ENCODE peak calls at places on chromosomes 5 and 9, in nine cellular contexts. L is A549, A is mesothelial cell of epicardium, X is BE2C, C is astrocyte of the spinal cord, R is AG09309, E is type B pancreatic cell, N is tibial nerve, D is spleen. K is an unnamed sample.

GRCh38 chr5:141039517-141039916 is 11.7 kb upstream of the PCDHB1 start:
- DNase-seq in L (peak; percentile 35), A (peak; percentile 85), X (peak; percentile 89), C (no peak), R (no peak), E (no peak), N (no peak), D (no peak), K (no peak)

GRCh38 chr9:134922066-134922931 is 4.6 kb upstream of the FCN1 start:
- DNase-seq in L (no peak), A (no peak), X (no peak), C (peak; percentile 1), R (no peak), E (peak; percentile 22), N (no peak), D (peak; percentile 86), K (no peak)

GRCh38 chr5:132250547-132250946 is 6.9 kb upstream of the PDLIM4 start:
- DNase-seq in L (no peak), A (no peak), X (no peak), C (no peak), R (no peak), E (no peak), N (no peak), D (peak; percentile 5), K (peak; percentile 54)

GRCh38 chr9:99019523-99020331 is 76.0 kb downstream of the COL15A1 start:
- DNase-seq in L (peak; percentile 62), A (no peak), X (no peak), C (peak; percentile 96), R (peak; percentile 95), E (no peak), N (no peak), D (no peak), K (no peak)

GRCh38 chr5:168669668-168670378 is 90.7 kb upstream of the PANK3 start:
- DNase-seq in L (no peak), A (no peak), X (no peak), C (no peak), R (no peak), E (no peak), N (no peak), D (peak; percentile 49), K (no peak)

GRCh38 chr5:108619815-108620214 is 127.9 kb upstream of the FER start:
- DNase-seq in L (no peak), A (no peak), X (no peak), C (no peak), R (no peak), E (no peak), N (no peak), D (no peak), K (no peak)

GRCh38 chr5:180817847-180818246 is 15.2 kb upstream of the MGAT1 start:
- DNase-seq in L (no peak), A (no peak), X (no peak), C (no peak), R (no peak), E (no peak), N (no peak), D (no peak), K (no peak)

GRCh38 chr5:39138892-39139291 is 64.7 kb upstream of the RICTOR start:
- DNase-seq in L (peak; percentile 88), A (no peak), X (no peak), C (peak; percentile 67), R (peak; percentile 59), E (no peak), N (no peak), D (no peak), K (no peak)

GRCh38 chr5:131064669-131065371 is 100.2 kb downstream of the HINT1 start:
- DNase-seq in L (no peak), A (no peak), X (no peak), C (no peak), R (no peak), E (no peak), N (no peak), D (no peak), K (no peak)

GRCh38 chr5:75034137-75034739 is 18.1 kb downstream of the GCNT4 start:
- DNase-seq in L (no peak), A (no peak), X (no peak), C (no peak), R (no peak), E (no peak), N (no peak), D (peak; percentile 72), K (no peak)

GRCh38 chr9:91089405-91090131 is 272.1 kb downstream of the AUH start:
- DNase-seq in L (peak; percentile 59), A (no peak), X (no peak), C (peak; percentile 66), R (peak; percentile 47), E (no peak), N (no peak), D (no peak), K (peak; percentile 25)

GRCh38 chr9:19788152-19788551 is 685 bp downstream of the SLC24A2 start:
- DNase-seq in L (no peak), A (no peak), X (no peak), C (no peak), R (no peak), E (no peak), N (no peak), D (no peak), K (peak; percentile 86)

GRCh38 chr9:93205045-93205768 is 21.3 kb downstream of the WNK2 start:
- DNase-seq in L (no peak), A (no peak), X (peak; percentile 62), C (no peak), R (no peak), E (no peak), N (no peak), D (peak; percentile 76), K (peak; percentile 67)

GRCh38 chr9:87665516-87665915 is 60.4 kb upstream of the CTSL start:
- DNase-seq in L (no peak), A (no peak), X (no peak), C (no peak), R (no peak), E (no peak), N (no peak), D (no peak), K (no peak)

GRCh38 chr9:112711050-112711689 is 6.7 kb downstream of the INIP start:
- DNase-seq in L (peak; percentile 42), A (no peak), X (peak; percentile 27), C (peak; percentile 47), R (no peak), E (no peak), N (no peak), D (no peak), K (no peak)

GRCh38 chr9:112703304-112703703 is 14.6 kb downstream of the INIP start:
- DNase-seq in L (no peak), A (no peak), X (no peak), C (no peak), R (no peak), E (no peak), N (no peak), D (no peak), K (no peak)

GRCh38 chr9:112700080-112700479 is 17.8 kb downstream of the INIP start:
- DNase-seq in L (no peak), A (no peak), X (no peak), C (peak; percentile 32), R (no peak), E (no peak), N (no peak), D (no peak), K (no peak)

DNA sequence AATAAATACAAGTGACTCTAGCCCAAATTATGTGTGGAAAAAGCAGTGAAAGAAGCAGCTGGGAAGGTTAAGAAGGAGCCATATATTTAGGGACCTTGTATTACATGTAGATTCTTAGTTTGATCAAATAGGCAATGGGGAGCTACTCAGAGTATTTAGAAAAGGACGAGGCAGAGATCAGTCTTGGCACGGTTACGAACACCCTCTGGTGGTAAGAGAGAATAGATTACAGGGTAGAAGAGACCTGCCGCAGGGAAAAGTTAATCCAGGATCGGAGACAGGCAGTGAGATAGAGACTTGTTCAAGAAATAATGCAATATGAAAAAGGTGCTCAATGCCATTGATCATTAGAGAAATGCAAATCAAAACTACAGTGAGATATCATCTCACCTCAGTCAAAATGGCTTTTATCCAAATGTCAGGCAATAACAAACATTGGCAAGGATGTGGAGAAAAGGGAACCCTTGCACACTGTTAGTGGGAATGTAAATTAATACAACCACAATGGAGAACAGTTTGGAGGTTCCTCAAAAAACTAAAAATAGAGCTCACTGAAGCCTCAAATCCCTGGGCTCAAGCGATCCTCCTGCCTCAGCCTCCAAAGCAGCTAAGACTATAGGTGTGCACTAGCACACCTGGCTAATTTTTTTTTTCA is 12.0 kb downstream of the INIP start:
- DNase-seq in L (peak; percentile 48), A (no peak), X (peak; percentile 28), C (peak; percentile 65), R (no peak), E (no peak), N (no peak), D (no peak), K (peak; percentile 70)
- TF ChIP-seq CTCF in L (peak; percentile 44), A (no peak), X (peak; percentile 55), C (peak; percentile 61), R (peak; percentile 24), E (peak; percentile 73), N (peak; percentile 6), D (no peak), K (peak; percentile 64)

DNA sequence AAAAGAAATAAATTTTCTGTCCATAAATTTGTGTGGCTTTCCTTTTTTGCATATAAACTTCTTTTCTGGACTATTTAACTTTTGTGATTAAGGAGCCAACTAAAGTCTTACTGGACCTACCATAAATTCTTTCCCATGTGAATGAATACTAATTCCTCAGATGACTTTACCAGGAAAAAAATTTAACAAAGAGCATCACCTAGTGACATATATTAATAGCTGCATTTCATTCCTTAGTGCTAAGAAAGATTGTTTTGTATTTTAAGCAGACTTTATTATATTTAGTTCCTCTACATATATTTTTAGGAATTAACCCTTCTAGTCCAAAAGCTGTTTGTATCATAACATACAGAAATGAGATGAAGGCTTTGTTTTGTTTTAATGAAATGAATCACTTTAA is 64.4 kb downstream of the C9orf85 start:
- DNase-seq in L (no peak), A (no peak), X (no peak), C (no peak), R (peak; percentile 8), E (no peak), N (no peak), D (no peak), K (no peak)
- TF ChIP-seq CTCF in L (peak; percentile 36), A (no peak), X (no peak), C (no peak), R (peak; percentile 34), E (no peak), N (peak; percentile 6), D (no peak), K (no peak)

GRCh38 chr5:178589180-178590140 is 733 bp downstream of the COL23A1 start:
- DNase-seq in L (no peak), A (peak; percentile 44), X (peak; percentile 72), C (no peak), R (no peak), E (no peak), N (no peak), D (peak; percentile 81), K (peak; percentile 35)
- TF ChIP-seq CTCF in L (no peak), A (no peak), X (no peak), C (peak; percentile 10), R (no peak), E (no peak), N (no peak), D (no peak), K (peak; percentile 15)

DNA sequence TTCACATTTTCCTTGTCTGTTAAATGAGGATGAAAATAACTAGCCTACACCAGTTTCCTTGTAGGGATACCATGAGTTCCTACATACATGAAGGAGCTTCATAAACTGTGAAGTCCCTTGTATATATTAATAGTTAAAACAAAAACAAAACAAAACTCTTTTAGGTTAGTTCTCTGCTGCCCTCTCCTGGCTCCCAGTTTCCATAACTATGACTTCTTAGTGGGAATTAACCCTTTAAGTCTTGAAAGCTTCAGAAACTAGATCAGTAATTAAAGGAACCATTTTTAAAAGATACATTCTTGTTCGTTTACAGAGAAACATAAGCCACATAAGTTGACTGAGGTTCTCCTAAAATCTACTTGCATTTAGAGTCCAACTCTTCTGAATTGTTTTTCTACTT is 500.0 kb upstream of the C9orf72 start:
- DNase-seq in L (peak; percentile 49), A (no peak), X (peak; percentile 69), C (peak; percentile 75), R (peak; percentile 23), E (no peak), N (no peak), D (no peak), K (peak; percentile 48)
- TF ChIP-seq CTCF in L (peak; percentile 48), A (peak; percentile 43), X (peak; percentile 72), C (peak; percentile 55), R (peak; percentile 42), E (peak; percentile 80), N (peak; percentile 24), D (no peak), K (peak; percentile 22)

K was measured in WERI-Rb-1.